ENCODE peak calls at places on chromosomes 5 and 9, in six cellular contexts. R is IMR-90, U is neuronal stem cell, C is H9, B is H1, S is mesenchymal stem cell. O is an unnamed sample. For H3K79me1, the result is how much of the 10 kb centered on the place peaks cover.

GRCh38 chr9:128122809-128123175 is 4.7 kb downstream of the PTGES2 start:
- DNase-seq in U (no peak), B (no peak), S (no peak), C (no peak), R (no peak), O (no peak)

GRCh38 chr9:129773262-129774048 is 20.6 kb upstream of the PTGES start:
- DNase-seq in B (no peak), R (peak), C (no peak), U (no peak), S (peak), O (peak)

GRCh38 chr5:99674086-99674485 is 745.3 kb upstream of the CHD1 start:
- DNase-seq in S (no peak), U (no peak), R (no peak), C (no peak), B (no peak), O (no peak)

GRCh38 chr5:104139840-104140239 is 577.3 kb upstream of the NUDT12 start:
- DNase-seq in B (no peak), C (no peak), S (no peak), R (no peak), U (no peak), O (no peak)

GRCh38 chr9:121954477-121955175 is 138.5 kb downstream of the TTLL11 start:
- DNase-seq in S (peak), U (no peak), B (no peak), C (no peak), R (peak), O (no peak)

GRCh38 chr5:142857405-142857804 is 87.2 kb downstream of the ARHGAP26 start:
- DNase-seq in C (no peak), U (no peak), R (no peak), S (no peak), B (no peak), O (no peak)

GRCh38 chr9:76216161-76216649 is 178.0 kb downstream of the RFK start:
- DNase-seq in S (peak), B (no peak), U (no peak), R (peak), C (no peak), O (peak)

GRCh38 chr5:142422426-142422825 is 97.6 kb upstream of the SPRY4 start:
- DNase-seq in C (no peak), R (peak), B (no peak), S (peak), U (no peak), O (no peak)

GRCh38 chr5:55151923-55152842 is 7.8 kb upstream of the GPX8 start:
- DNase-seq in B (no peak), U (no peak), C (no peak), S (peak), R (peak), O (no peak)

GRCh38 chr9:115209601-115210306 is 91.8 kb upstream of the TNC start:
- DNase-seq in B (no peak), R (peak), U (no peak), C (no peak), S (no peak), O (peak)

GRCh38 chr9:78821126-78821822 is 524.3 kb downstream of the PSAT1 start:
- DNase-seq in B (no peak), R (peak), S (peak), U (no peak), C (no peak), O (peak)

GRCh38 chr5:102130890-102131289 is 165.2 kb downstream of the SLCO4C1 start:
- DNase-seq in U (no peak), R (no peak), S (no peak), C (no peak), B (no peak), O (no peak)

GRCh38 chr5:55160493-55161209 is 680 bp downstream of the GPX8 start:
- DNase-seq in C (peak), U (no peak), S (peak), B (no peak), R (peak), O (peak)

GRCh38 chr5:1011741-1012315 is 3.2 kb downstream of the NKD2 start:
- DNase-seq in S (no peak), B (no peak), C (no peak), R (no peak), U (no peak), O (no peak)

DNA sequence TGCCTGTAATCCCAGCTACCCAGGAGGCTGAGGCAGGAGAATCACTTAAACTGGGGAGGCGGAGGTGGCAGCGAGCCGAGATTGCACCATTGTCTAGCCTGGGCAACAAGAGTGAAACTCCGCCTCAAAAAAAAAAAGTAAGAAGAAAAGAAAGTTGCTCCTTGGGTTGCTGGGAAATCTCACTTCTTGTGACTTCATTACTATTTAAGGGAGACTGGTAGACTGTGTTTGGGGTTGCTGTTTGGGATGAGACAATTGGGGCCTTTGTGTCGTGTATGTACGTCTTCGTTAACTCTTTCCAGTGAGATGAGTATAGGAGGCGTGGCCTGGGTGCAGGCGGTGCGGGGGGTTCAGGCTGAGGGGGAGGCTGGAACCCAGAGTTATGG is 11.6 kb downstream of the NDST1 start:
- DNase-seq in R (no peak), S (no peak), C (no peak), U (no peak), B (no peak), O (no peak)
- H3K79me1 ChIP-seq in R (half or more), S (under half), C (under half), U (under half), B (under half), O (under half)

GRCh38 chr5:169052207-169052606 is 248.7 kb downstream of the SLIT3 start:
- DNase-seq in R (no peak), U (no peak), C (no peak), B (no peak), S (no peak), O (no peak)
- H2BK5ac ChIP-seq in R (no peak), U (no peak), C (no peak), B (no peak), S (no peak), O (no peak)

GRCh38 chr5:178106556-178107239 is 6.6 kb upstream of the N4BP3 start:
- DNase-seq in B (no peak), C (no peak), U (no peak), S (no peak), R (no peak), O (no peak)
- H2AFZ ChIP-seq in B (no peak), C (no peak), U (no peak), S (no peak), R (no peak), O (no peak)

GRCh38 chr9:38004809-38005560 is 64.0 kb downstream of the SHB start:
- DNase-seq in C (no peak), B (no peak), U (no peak), R (no peak), S (no peak), O (no peak)
- H3K79me1 ChIP-seq in C (under half), B (under half), U (under half), R (half or more), S (under half), O (under half)

DNA sequence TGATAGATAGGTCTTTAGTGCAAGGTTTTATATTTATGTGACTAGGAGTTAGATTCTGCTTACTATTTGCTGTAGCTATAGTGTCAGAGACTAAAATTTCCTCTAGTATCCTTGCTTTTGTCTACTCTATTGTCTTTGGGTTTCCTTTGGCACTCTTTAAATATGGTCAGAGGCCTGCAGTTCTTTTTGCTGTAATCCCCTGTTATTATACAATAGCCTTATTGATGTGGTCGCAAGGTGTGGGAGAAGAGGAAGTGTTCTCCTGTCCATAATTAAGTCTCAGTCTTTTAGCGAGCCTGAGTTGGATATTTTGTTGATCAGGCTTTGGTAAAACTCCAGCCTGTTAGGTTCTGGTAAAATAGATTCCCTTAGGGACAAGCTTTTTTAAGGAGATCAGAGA is 34.9 kb downstream of the LURAP1L start:
- DNase-seq in U (no peak), R (no peak), B (no peak), C (no peak), S (no peak), O (no peak)
- H2BK5ac ChIP-seq in U (no peak), R (no peak), B (no peak), C (no peak), S (no peak), O (no peak)

GRCh38 chr5:45372629-45373028 is 323.6 kb downstream of the HCN1 start:
- DNase-seq in R (no peak), S (no peak), U (no peak), C (no peak), B (no peak), O (no peak)

GRCh38 chr5:45376463-45376862 is 319.7 kb downstream of the HCN1 start:
- DNase-seq in C (no peak), U (no peak), B (no peak), S (peak), R (peak), O (no peak)
- H2AFZ ChIP-seq in C (no peak), U (no peak), B (no peak), S (no peak), R (no peak), O (no peak)

GRCh38 chr9:91815896-91816295 is 134.1 kb downstream of the ROR2 start:
- DNase-seq in S (no peak), B (no peak), R (no peak), U (no peak), C (no peak), O (no peak)

GRCh38 chr9:91817493-91818225 is 132.4 kb downstream of the ROR2 start:
- DNase-seq in B (no peak), C (peak), S (peak), R (peak), U (peak), O (no peak)

GRCh38 chr9:91816356-91816755 is 133.7 kb downstream of the ROR2 start:
- DNase-seq in C (no peak), S (no peak), U (no peak), R (no peak), B (no peak), O (no peak)

GRCh38 chr9:91818226-91818587 is 131.8 kb downstream of the ROR2 start:
- DNase-seq in R (no peak), C (no peak), U (no peak), B (no peak), S (no peak), O (no peak)

GRCh38 chr9:91817106-91817492 is 132.9 kb downstream of the ROR2 start:
- DNase-seq in B (no peak), U (no peak), S (no peak), R (no peak), C (no peak), O (no peak)
- H3K79me1 ChIP-seq in B (under half), U (under half), S (under half), R (under half), C (under half), O (under half)

GRCh38 chr5:181243020-181243520 is 636 bp downstream of the RACK1 start:
- DNase-seq in R (no peak), U (no peak), B (no peak), S (no peak), C (no peak), O (no peak)

GRCh38 chr5:181248277-181248676 is 4.6 kb upstream of the RACK1 start:
- DNase-seq in C (no peak), S (no peak), R (no peak), U (no peak), B (no peak), O (no peak)

GRCh38 chr5:181243521-181244307 is at the start of gene RACK1:
- DNase-seq in S (peak), U (peak), C (peak), R (peak), B (peak), O (peak)

GRCh38 chr5:181246276-181247050 is 2.8 kb upstream of the RACK1 start:
- DNase-seq in S (peak), C (peak), U (peak), B (peak), R (peak), O (peak)

DNA sequence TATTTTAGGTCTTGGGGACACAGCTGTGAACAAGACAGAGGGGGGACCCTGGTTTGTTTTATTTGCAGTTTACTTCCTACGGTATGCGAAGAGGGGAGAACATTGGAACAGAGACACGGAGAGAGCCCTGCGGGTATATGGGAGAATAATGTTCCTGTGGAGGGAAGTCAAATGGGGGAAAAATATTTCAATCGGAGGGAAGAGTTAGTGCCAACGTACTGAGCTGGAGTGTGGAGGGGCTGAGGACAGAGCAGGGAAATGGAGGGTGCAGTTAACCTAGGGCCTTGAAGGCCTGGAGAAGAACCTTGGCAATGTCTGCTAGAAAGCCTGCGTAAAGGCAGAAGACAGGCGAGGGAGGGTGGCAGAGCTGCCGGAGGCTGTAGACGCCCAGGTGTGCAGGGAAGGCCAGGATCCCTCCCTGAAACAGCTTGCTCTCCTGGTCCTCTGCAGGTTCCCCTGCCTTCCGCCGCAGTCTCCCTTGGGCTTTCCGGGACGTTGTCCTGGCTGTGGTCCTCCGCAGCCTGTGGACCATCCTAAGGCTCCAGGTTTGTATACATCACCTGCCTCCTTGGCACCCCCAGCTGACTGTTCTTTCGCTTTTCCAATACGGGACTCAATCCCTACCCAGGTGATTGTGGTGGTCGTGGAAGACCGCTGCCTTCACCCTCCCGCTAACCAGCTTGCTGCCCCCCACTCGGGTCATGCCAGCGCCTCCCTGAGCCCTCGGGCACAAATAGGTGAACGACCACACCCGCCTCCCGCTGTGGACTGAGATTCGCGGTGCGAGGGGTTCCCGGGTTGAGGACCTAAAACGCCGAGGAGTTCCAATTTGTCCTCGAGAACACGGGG is 1.9 kb upstream of the RACK1 start:
- DNase-seq in C (peak), S (no peak), B (peak), U (no peak), R (no peak), O (no peak)
- H2BK5ac ChIP-seq in C (no peak), S (no peak), B (peak), U (peak), R (peak), O (peak)

DNA sequence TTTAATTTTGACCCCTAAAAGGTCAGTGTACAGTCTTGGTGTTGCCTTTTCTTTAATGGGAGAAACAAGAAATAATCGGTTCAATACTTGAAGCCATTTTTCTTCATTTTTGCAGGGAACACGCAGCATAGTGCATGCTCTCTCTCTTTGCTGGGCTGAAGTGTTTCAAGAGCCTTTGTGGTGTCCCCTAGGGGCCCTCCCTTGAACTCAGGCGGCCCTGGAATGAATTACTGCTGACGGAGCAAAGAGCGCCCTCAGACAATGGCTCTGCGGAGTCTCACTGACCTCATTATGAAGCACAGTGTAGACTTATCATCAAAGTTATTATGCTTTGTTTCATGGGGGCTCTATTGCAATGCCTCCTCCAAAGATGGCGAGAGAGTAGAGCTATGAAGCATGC is 64.9 kb upstream of the ADCY2 start:
- DNase-seq in S (no peak), C (peak), B (no peak), R (no peak), U (no peak), O (no peak)
- H2AFZ ChIP-seq in S (no peak), C (no peak), B (peak), R (no peak), U (peak), O (no peak)

DNA sequence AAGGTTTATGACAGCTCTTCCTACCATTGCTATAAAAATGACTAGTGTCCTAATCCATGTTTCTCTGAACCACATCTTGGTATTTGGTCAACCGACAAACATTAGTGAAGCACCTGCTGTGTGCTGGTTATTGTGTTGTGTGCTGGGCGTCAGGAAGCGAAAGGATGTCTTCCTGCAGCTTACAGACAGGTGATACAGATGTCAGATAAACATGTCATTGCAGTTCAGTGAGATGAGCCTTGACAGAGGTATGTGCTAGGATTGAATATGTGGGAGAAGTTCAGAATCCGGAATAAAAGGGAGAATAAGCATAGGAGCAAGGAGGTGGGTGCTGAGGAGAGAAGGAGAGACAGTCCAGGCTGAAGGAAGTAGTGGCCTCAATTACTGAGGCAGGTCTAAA is 20.3 kb upstream of the CTNNA1 start:
- DNase-seq in S (no peak), C (no peak), R (no peak), B (no peak), U (no peak), O (no peak)
- H3K79me1 ChIP-seq in S (under half), C (under half), R (under half), B (under half), U (under half), O (under half)